ENCODE peak calls at places on chromosomes 7 and 10, in six cellular contexts. Y is Panc1, J is upper lobe of left lung, V is HCT116, P is K562, D is GM12878. S is an unnamed sample. For H3K4me1 and H3K36me3, the result is how much of the 10 kb centered on the place peaks cover.

GRCh38 chr7:30816291-30817059 is 45.3 kb downstream of the MINDY4 start:
- ATAC-seq in V (no peak), J (no peak), P (no peak), D (no peak), Y (no peak), S (peak)

GRCh38 chr10:91613411-91614253 is 19.2 kb downstream of the PPP1R3C start:
- ATAC-seq in Y (peak), P (peak), V (peak), D (no peak), J (peak), S (peak)

GRCh38 chr10:117461766-117462423 is 80.7 kb upstream of the EMX2 start:
- ATAC-seq in Y (peak), V (peak), P (peak), D (no peak), J (no peak), S (peak)

GRCh38 chr10:77392851-77393250 is 244.8 kb downstream of the KCNMA1 start:
- ATAC-seq in V (peak), P (no peak), D (no peak), Y (peak), J (peak), S (no peak)

GRCh38 chr7:133230591-133231194 is 22.2 kb upstream of the EXOC4 start:
- ATAC-seq in V (peak), J (no peak), Y (no peak), P (peak), D (peak), S (no peak)

GRCh38 chr10:96304241-96304640 is at the start of gene DNTT:
- ATAC-seq in D (no peak), P (no peak), Y (no peak), J (no peak), V (no peak), S (no peak)

GRCh38 chr10:1464866-1465265 is 272.5 kb downstream of the ADARB2 start:
- ATAC-seq in V (no peak), D (peak), Y (peak), P (no peak), J (no peak), S (no peak)

GRCh38 chr7:30934732-30935568 is 23.3 kb downstream of the AQP1 start:
- ATAC-seq in P (no peak), D (no peak), V (no peak), J (no peak), Y (no peak), S (no peak)

GRCh38 chr10:114544045-114544659 is 113.9 kb downstream of the ABLIM1 start:
- ATAC-seq in Y (no peak), P (no peak), J (no peak), D (peak), V (no peak), S (no peak)

GRCh38 chr10:70649526-70649925 is 22.8 kb upstream of the ADAMTS14 start:
- ATAC-seq in D (no peak), V (peak), J (no peak), P (peak), Y (no peak), S (no peak)

GRCh38 chr10:123427386-123427785 is 238.8 kb upstream of the GPR26 start:
- ATAC-seq in D (no peak), Y (no peak), J (no peak), V (no peak), P (no peak), S (no peak)

GRCh38 chr10:22042557-22043326 is 39.2 kb upstream of the DNAJC1 start:
- ATAC-seq in P (peak), Y (peak), J (no peak), V (peak), D (no peak), S (no peak)

GRCh38 chr7:99028261-99028971 is 115.5 kb downstream of the SMURF1 start:
- ATAC-seq in D (no peak), J (no peak), P (no peak), V (no peak), Y (no peak), S (no peak)

GRCh38 chr10:60008816-60009215 is 102.5 kb upstream of the CCDC6 start:
- ATAC-seq in J (no peak), Y (no peak), P (no peak), D (no peak), V (no peak), S (no peak)

GRCh38 chr10:96984512-96985225 is 152.6 kb downstream of the LCOR start:
- ATAC-seq in V (no peak), Y (no peak), D (peak), J (no peak), P (no peak), S (no peak)

GRCh38 chr7:37193087-37193774 is 255.4 kb downstream of the ELMO1 start:
- ATAC-seq in J (no peak), D (no peak), Y (peak), P (peak), V (no peak), S (no peak)

GRCh38 chr7:519429-519973 is at the start of gene PDGFA:
- ATAC-seq in Y (peak), P (peak), V (peak), J (no peak), D (peak), S (peak)

GRCh38 chr7:924541-925231 is 29.8 kb downstream of the ADAP1 start:
- ATAC-seq in J (no peak), P (no peak), D (peak), V (peak), Y (peak), S (no peak)

GRCh38 chr10:7046615-7047014 is 364.2 kb downstream of the SFMBT2 start:
- ATAC-seq in P (no peak), Y (no peak), V (no peak), D (no peak), J (no peak), S (no peak)

GRCh38 chr10:32171213-32171612 is 115.0 kb upstream of the KIF5B start:
- ATAC-seq in Y (no peak), J (peak), P (no peak), D (no peak), V (no peak), S (no peak)

GRCh38 chr10:132469197-132469942 is 68.2 kb upstream of the INPP5A start:
- ATAC-seq in V (no peak), J (no peak), Y (peak), P (no peak), D (peak), S (peak)

GRCh38 chr10:132109341-132110072 is 43.8 kb downstream of the JAKMIP3 start:
- ATAC-seq in P (no peak), D (no peak), V (no peak), Y (no peak), J (no peak), S (peak)

GRCh38 chr7:39313958-39314357 is 252.2 kb upstream of the YAE1 start:
- ATAC-seq in D (no peak), P (no peak), J (no peak), V (no peak), Y (no peak), S (no peak)

DNA sequence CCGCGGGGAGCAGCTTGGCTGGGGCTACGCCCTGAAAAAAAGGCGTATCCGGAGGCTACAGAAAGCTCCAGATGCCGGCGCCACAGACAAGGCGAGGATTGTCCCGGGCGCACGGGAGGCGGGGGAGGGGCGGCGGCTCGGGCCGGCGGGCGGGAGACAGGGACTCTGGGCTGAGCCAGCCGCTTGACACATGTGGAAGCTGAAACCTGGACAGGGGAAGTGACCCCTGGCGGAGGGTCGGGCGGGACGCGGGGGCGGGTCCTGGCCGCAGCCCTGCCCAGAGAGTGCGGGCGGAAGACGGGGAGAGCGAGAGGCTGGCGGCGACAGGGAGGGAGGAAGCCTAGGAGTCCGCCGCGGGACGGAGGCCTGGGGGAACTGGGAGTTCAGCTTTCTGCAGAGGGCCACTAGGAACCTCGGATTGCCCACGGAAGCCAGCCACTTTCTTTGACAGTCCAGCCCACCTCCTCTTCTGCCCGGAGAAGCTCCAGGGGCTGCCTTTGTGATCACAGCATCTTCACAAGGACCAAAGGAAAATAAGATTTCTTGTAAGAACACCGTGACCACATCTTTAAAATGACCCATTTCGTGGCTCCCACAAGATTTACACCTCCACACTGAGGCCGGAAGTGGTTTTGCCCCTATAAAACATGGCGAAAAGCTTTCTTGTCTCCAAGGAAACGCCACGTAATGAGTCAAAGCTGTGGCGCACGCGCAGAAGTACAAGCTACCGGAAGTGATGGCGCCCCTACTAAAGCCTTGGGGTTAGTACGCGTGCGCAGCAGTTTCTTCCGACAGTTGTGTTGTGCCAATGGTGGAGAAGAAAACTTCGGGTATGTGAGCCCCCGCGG is at the start of the genes PLOD3 and ZNHIT1:
- ATAC-seq in D (peak), P (peak), V (peak), J (peak), Y (peak), S (peak)
- H3K4me1 ChIP-seq in D (under half), P (under half), V (under half), J (under half), Y (under half), S (under half)

DNA sequence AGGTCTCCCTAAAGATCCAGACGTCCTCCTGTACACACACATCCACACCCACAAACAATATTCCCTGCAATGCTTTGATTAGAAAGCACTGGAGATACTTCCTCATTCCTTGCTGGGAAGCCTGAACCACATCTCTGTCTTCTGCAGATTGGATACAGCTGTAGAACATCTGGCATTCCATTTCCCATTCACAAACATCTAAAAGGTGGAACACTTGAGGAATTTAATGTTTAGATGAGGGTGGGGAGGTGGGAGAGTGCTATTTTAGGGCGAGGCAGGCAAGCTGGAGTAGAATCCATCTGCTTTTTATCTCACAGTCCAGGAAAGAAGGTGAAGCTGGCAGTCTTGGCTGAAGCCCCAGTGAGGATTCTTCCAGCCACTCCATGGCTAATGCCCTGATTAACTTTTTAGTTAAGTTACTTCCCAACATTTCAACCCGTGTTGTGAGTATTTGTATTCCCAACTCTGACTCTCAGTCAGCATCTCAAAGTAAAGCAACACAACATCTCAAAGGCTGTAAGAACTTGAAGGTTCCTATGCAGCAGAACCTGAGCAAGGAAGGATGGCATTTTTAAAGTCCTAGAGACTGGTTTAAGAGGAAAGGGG is 46.1 kb downstream of the CYTH3 start:
- ATAC-seq in Y (no peak), V (peak), J (no peak), D (no peak), P (no peak), S (peak)
- TF ChIP-seq POLR2AphosphoS5 in Y (no peak), V (no peak), J (no peak), D (no peak), P (no peak), S (peak)

GRCh38 chr7:156173346-156173745 is 361.1 kb upstream of the SHH start:
- ATAC-seq in J (no peak), Y (no peak), D (no peak), P (no peak), V (no peak), S (no peak)

GRCh38 chr7:156174428-156174827 is 362.2 kb upstream of the SHH start:
- ATAC-seq in P (no peak), D (no peak), Y (no peak), J (no peak), V (no peak), S (no peak)

GRCh38 chr7:156175003-156175402 is 362.7 kb upstream of the SHH start:
- ATAC-seq in V (no peak), P (no peak), J (no peak), Y (no peak), D (no peak), S (no peak)

GRCh38 chr7:156172638-156173037 is 360.4 kb upstream of the SHH start:
- ATAC-seq in P (no peak), Y (no peak), V (no peak), J (no peak), D (no peak), S (no peak)

DNA sequence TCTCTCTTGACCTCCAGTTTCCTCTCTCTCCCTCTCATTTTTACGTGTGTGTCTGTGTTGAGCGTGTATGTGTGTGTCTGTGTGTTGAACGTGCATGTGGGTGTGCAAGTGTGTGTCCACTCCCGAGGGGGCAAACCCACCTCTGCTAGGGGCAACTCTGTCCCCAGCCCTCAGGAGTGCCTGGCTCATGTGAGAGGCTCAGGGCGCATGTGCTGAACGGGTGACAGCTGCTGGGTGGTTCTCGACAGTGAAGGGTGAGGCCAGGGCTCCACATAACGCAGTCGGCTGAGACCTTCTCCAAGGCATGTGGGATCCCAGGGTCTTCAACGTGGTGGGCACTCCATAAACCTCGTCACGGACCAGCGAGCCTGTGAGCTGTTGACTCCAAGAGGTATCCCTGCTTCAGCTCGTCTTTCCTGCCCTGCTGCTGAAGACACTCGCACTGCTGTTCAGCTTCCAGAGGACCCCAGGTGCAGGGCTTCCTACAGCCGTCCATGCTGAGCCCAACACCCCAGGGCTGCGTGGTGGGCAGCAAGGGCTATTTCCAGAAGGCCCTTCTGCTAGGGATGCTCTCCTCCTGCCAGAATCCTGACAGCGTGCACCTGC is 361.6 kb upstream of the SHH start:
- ATAC-seq in D (no peak), P (no peak), V (no peak), J (no peak), Y (no peak), S (no peak)
- H3K36me3 ChIP-seq in D (under half), P (under half), V (under half), J (under half), Y (under half), S (under half)

GRCh38 chr7:143408247-143408685 is 390 bp downstream of the EPHA1 start:
- ATAC-seq in P (no peak), D (peak), V (peak), J (no peak), Y (peak), S (no peak)
- H3K4me1 ChIP-seq in P (under half), D (under half), V (under half), J (under half), Y (under half), S (under half)

GRCh38 chr10:24320373-24320772 is 111.4 kb downstream of the KIAA1217 start:
- ATAC-seq in V (no peak), J (no peak), P (no peak), D (no peak), Y (no peak), S (no peak)
- TF ChIP-seq POLR2AphosphoS5 in V (no peak), J (no peak), P (no peak), D (no peak), Y (no peak), S (no peak)